ENCODE peak calls at places on chromosomes 16 and 17, in five cellular contexts. U, G, I, P and F are unnamed samples.

GRCh38 chr16:3036726-3037315 is at the start of gene BICDL2:
- DNase-seq in G (no peak), P (no peak), U (no peak), I (no peak), F (no peak)

GRCh38 chr17:38617074-38617860 is 11.5 kb upstream of the SRCIN1 start:
- DNase-seq in I (no peak), P (no peak), G (no peak), U (no peak), F (no peak)

GRCh38 chr16:88403794-88404581 is 21.2 kb downstream of the ZNF469 start:
- DNase-seq in U (no peak), G (no peak), P (no peak), I (no peak), F (no peak)

GRCh38 chr16:86584071-86584685 is 5.8 kb downstream of the FOXL1 start:
- DNase-seq in P (no peak), I (no peak), U (no peak), G (no peak), F (no peak)

GRCh38 chr17:14672830-14673229 is 371.9 kb downstream of the HS3ST3B1 start:
- DNase-seq in G (no peak), I (no peak), P (no peak), U (peak; percentile 5), F (no peak)

GRCh38 chr17:59401725-59402124 is 70.3 kb downstream of the YPEL2 start:
- DNase-seq in U (peak; percentile 85), I (no peak), P (no peak), G (no peak), F (no peak)

GRCh38 chr16:80704751-80705150 is 99.6 kb downstream of the CDYL2 start:
- DNase-seq in U (no peak), G (no peak), I (no peak), P (no peak), F (no peak)

GRCh38 chr17:8320262-8320661 is 10.2 kb downstream of the ARHGEF15 start:
- DNase-seq in G (no peak), P (no peak), I (no peak), U (no peak), F (no peak)

GRCh38 chr17:58280480-58281217 is at the start of gene MPO:
- DNase-seq in G (no peak), I (no peak), U (no peak), P (no peak), F (no peak)

GRCh38 chr17:50476545-50477315 is 1.9 kb upstream of the RSAD1 start:
- DNase-seq in P (no peak), U (peak; percentile 58), G (no peak), I (no peak), F (no peak)

GRCh38 chr17:19317359-19318095 is 45.0 kb downstream of the B9D1 start:
- DNase-seq in I (no peak), U (peak; percentile 89), P (peak; percentile 74), G (no peak), F (peak; percentile 54)

GRCh38 chr17:68753985-68754769 is 153.0 kb upstream of the FAM20A start:
- DNase-seq in U (peak; percentile 42), I (no peak), G (no peak), P (no peak), F (no peak)

GRCh38 chr17:29722411-29723198 is 99.9 kb upstream of the CORO6 start:
- DNase-seq in I (no peak), G (peak; percentile 96), U (no peak), P (no peak), F (peak; percentile 24)

GRCh38 chr16:84421081-84421937 is 53.0 kb downstream of the ATP2C2 start:
- DNase-seq in U (no peak), I (no peak), P (no peak), G (no peak), F (no peak)

GRCh38 chr17:67562036-67562435 is 155.7 kb upstream of the NOL11 start:
- DNase-seq in U (no peak), I (no peak), P (no peak), G (no peak), F (no peak)

GRCh38 chr17:39178516-39178915 is 12.6 kb upstream of the ARL5C start:
- DNase-seq in I (no peak), G (no peak), P (no peak), U (no peak), F (no peak)

GRCh38 chr16:68096491-68096890 is 11.3 kb downstream of the NFATC3 start:
- DNase-seq in P (no peak), G (no peak), I (no peak), U (no peak), F (no peak)

GRCh38 chr17:13862341-13862740 is 207.0 kb upstream of the COX10 start:
- DNase-seq in G (no peak), P (no peak), I (no peak), U (no peak), F (no peak)

GRCh38 chr16:29775742-29776408 is 2.2 kb upstream of the ZG16 start:
- DNase-seq in G (no peak), P (no peak), I (no peak), U (no peak), F (peak; percentile 50)

GRCh38 chr17:55190748-55191147 is 74.0 kb upstream of the HLF start:
- DNase-seq in P (no peak), G (no peak), U (no peak), I (no peak), F (no peak)

GRCh38 chr16:3138342-3138741 is 3.5 kb downstream of the ZNF213 start:
- DNase-seq in U (no peak), P (no peak), G (no peak), I (no peak), F (no peak)

GRCh38 chr16:54286330-54287017 is at the start of gene IRX3:
- DNase-seq in G (no peak), I (peak; percentile 88), U (peak; percentile 91), P (peak; percentile 66), F (no peak)

GRCh38 chr16:68781784-68782183 is 44.7 kb downstream of the CDH1 start:
- DNase-seq in G (no peak), U (no peak), P (no peak), I (no peak), F (no peak)

GRCh38 chr16:88662222-88662842 is 559 bp downstream of the MVD start:
- DNase-seq in U (no peak), G (no peak), P (no peak), I (no peak), F (no peak)

GRCh38 chr17:31558748-31559646 is 167.5 kb downstream of the RAB11FIP4 start:
- DNase-seq in U (peak; percentile 59), I (peak; percentile 91), G (no peak), P (no peak), F (peak; percentile 95)

GRCh38 chr16:89448656-89449055 is 41.7 kb downstream of the ANKRD11 start:
- DNase-seq in I (no peak), U (no peak), P (no peak), G (no peak), F (no peak)

GRCh38 chr16:68082596-68083238 is 2.5 kb upstream of the NFATC3 start:
- DNase-seq in P (no peak), G (no peak), U (no peak), I (no peak), F (no peak)

GRCh38 chr17:29574732-29575510 is 6.4 kb downstream of the TP53I13 start:
- DNase-seq in P (no peak), U (peak; percentile 90), G (no peak), I (no peak), F (no peak)

GRCh38 chr17:28693866-28694265 is 17.8 kb downstream of the PROCA1 start:
- DNase-seq in I (no peak), P (no peak), G (no peak), U (no peak), F (no peak)

GRCh38 chr16:69017036-69017783 is 88.2 kb upstream of the HAS3 start:
- DNase-seq in U (no peak), I (peak; percentile 56), P (no peak), G (no peak), F (no peak)

GRCh38 chr16:67865318-67865717 is 7.5 kb upstream of the EDC4 start:
- DNase-seq in I (peak; percentile 69), G (no peak), U (peak; percentile 68), P (no peak), F (peak; percentile 33)

GRCh38 chr17:68307443-68307842 is 16.1 kb downstream of the ARSG start:
- DNase-seq in I (no peak), U (no peak), P (no peak), G (no peak), F (no peak)

GRCh38 chr16:87203060-87203656 is 114.0 kb downstream of the C16orf95 start:
- DNase-seq in I (peak; percentile 91), U (peak; percentile 69), G (no peak), P (peak; percentile 74), F (peak; percentile 80)

DNA sequence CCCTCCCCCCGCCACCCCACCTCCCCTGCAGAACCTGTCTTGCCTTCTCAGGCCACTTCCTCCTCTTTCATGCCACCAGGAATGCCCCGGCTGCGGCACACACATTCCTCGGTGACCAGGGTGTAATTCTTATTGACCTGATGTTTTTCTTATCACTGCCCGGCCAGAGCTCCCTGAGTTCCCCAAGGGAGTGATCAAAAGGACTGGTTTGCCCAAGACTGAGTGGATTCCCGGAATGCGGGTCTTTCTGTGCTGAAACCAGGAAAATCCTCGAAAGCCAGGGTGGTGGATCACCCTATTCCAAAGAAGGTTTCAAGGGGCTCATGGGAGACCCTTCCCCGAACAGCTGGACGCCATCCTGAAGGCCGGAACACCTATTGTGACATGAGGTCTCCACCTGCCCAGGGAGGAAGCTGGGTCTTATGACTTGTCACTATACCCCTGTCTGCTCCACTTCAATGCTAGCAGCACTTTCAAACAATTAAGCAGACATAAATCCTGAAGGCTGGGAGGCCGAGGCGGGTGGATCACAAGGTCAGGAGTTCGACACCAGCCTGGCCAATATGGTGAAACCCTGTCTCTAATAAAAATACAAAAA is 53.0 kb upstream of the RPL38 start:
- DNase-seq in I (no peak), G (no peak), P (no peak), U (no peak), F (no peak)
- TF ChIP-seq KDM1A in I (no peak), G (no peak), P (no peak), U (no peak), F (no peak)

DNA sequence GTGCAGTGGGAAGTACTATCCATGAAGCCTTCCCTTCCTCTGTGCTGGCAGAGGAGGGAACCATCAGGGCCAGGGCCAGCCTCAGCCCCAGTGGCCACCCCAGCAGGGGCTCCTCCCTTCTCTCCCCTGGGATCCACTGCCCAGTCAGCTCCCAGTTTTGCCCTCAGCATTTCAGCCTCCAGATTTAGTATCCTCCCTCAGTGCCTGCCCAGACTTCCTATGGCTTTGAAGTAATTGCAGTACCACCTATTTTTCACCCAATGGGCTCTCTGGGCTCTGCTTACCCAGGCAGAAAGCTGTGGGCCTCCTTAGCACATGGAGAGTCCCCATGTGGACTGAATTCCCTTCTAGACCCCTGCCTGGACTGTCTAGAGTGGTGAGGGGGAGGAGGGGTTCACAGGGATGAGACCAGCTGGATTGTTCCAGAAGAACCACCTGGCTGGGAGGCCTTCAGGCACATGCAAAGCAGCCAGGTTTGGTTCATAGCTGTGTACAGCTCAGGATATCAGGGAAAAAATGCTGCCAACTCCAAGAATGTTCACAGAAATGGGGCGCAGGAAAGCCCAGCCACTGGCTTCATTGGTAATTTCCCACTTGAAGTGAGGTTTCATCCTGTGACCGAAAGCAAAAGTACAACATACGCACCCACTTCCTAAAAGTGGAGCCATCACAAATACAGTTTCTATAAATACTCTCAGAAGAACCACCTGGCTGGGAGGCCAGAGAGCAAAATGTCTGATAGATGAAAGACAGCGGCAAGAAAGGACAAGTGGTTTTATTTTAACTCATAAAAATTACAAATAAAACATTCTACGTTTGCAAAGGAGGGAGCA is 15.2 kb upstream of the HERPUD1 start:
- DNase-seq in G (peak; percentile 77), I (no peak), U (no peak), P (no peak), F (no peak)
- TF ChIP-seq KDM1A in G (no peak), I (no peak), U (no peak), P (no peak), F (no peak)

GRCh38 chr16:24689128-24689527 is 40.3 kb upstream of the TNRC6A start:
- DNase-seq in G (no peak), P (no peak), U (peak; percentile 53), I (peak; percentile 60), F (peak; percentile 24)
- TF ChIP-seq KDM1A in G (no peak), P (no peak), U (no peak), I (no peak), F (no peak)

GRCh38 chr17:74190807-74191206 is 12.7 kb upstream of the RPL38 start:
- DNase-seq in U (peak; percentile 20), G (no peak), I (no peak), P (no peak), F (no peak)
- TF ChIP-seq KDM1A in U (no peak), G (no peak), I (no peak), P (no peak), F (no peak)